ENCODE peak calls at places on chromosomes 3 and 15, in seven cellular contexts. Y is HCEC 1CT; V is CD8-positive, alpha-beta memory T cell; A is stimulated activated CD4-positive, alpha-beta T cell treated with anti-CD3 and anti-CD28 coated beads, Interleukin-1b, Interleukin-23, amount 100 ng/mL, for 4 hours; N is right atrium auricular region; D is ovary; G is activated T-helper 1 cell treated with anti-CD3 and anti-CD28 coated beads, Interleukin-12 subunit alpha, Interleukin-12 subunit beta, Interleukin-2, Interleukin-4 antibody, amounts not matched to agents 30 ng/mL and 10 ng/mL and 1 ng/mL, durations not matched to agents 14 hours and 24 hours and 36 hours. J is an unnamed sample.

GRCh38 chr3:142828703-142829304 is 60.1 kb downstream of the PCOLCE2 start:
- DNase-seq in Y (peak; percentile 69), V (peak; percentile 15), A (peak; percentile 18), N (peak; percentile 87), D (peak; percentile 90), G (peak; percentile 44), J (peak; percentile 83)

GRCh38 chr3:50444782-50445181 is 58.7 kb downstream of the CACNA2D2 start:
- DNase-seq in Y (no peak), V (no peak), A (no peak), N (no peak), D (no peak), G (no peak), J (no peak)

GRCh38 chr3:159884661-159885402 is 103.8 kb upstream of the IL12A start:
- DNase-seq in Y (peak; percentile 49), V (no peak), A (no peak), N (no peak), D (no peak), G (no peak), J (no peak)

GRCh38 chr15:33007295-33007855 is 187.1 kb downstream of the FMN1 start:
- DNase-seq in Y (peak; percentile 77), V (no peak), A (no peak), N (no peak), D (no peak), G (no peak), J (no peak)

GRCh38 chr3:157438371-157438735 is 1.7 kb downstream of the PTX3 start:
- DNase-seq in Y (peak; percentile 45), V (no peak), A (no peak), N (no peak), D (no peak), G (no peak), J (no peak)

GRCh38 chr3:71514621-71515020 is 68.9 kb downstream of the FOXP1 start:
- DNase-seq in Y (no peak), V (no peak), A (no peak), N (no peak), D (no peak), G (no peak), J (no peak)

GRCh38 chr15:36544518-36545383 is 34.7 kb upstream of the CDIN1 start:
- DNase-seq in Y (no peak), V (no peak), A (no peak), N (no peak), D (no peak), G (no peak), J (no peak)

GRCh38 chr3:48990636-48991421 is 788 bp downstream of the P4HTM start:
- DNase-seq in Y (no peak), V (peak; percentile 29), A (no peak), N (no peak), D (peak; percentile 55), G (peak; percentile 26), J (peak; percentile 34)

GRCh38 chr3:57927916-57928315 is 80.3 kb upstream of the FLNB start:
- DNase-seq in Y (peak; percentile 56), V (no peak), A (no peak), N (no peak), D (no peak), G (no peak), J (no peak)

GRCh38 chr3:197926418-197926817 is 23.6 kb upstream of the RPL35A start:
- DNase-seq in Y (no peak), V (no peak), A (no peak), N (no peak), D (no peak), G (no peak), J (no peak)

GRCh38 chr3:45992133-45992729 is 3.4 kb downstream of the FYCO1 start:
- DNase-seq in Y (no peak), V (no peak), A (no peak), N (no peak), D (no peak), G (no peak), J (no peak)

GRCh38 chr3:101868534-101869464 is 19.5 kb downstream of the NFKBIZ start:
- DNase-seq in Y (no peak), V (no peak), A (no peak), N (peak; percentile 84), D (no peak), G (no peak), J (peak; percentile 78)

GRCh38 chr15:31459011-31459748 is 132.5 kb downstream of the KLF13 start:
- DNase-seq in Y (no peak), V (no peak), A (no peak), N (peak; percentile 48), D (no peak), G (peak; percentile 57), J (no peak)

GRCh38 chr3:186093271-186093900 is 15.5 kb downstream of the ETV5 start:
- DNase-seq in Y (no peak), V (no peak), A (no peak), N (no peak), D (no peak), G (no peak), J (no peak)

GRCh38 chr3:129651316-129652202 is 45.1 kb upstream of the PLXND1 start:
- DNase-seq in Y (peak; percentile 65), V (no peak), A (no peak), N (no peak), D (peak; percentile 59), G (no peak), J (peak; percentile 26)

GRCh38 chr3:65878831-65879230 is 159.9 kb downstream of the MAGI1 start:
- DNase-seq in Y (no peak), V (no peak), A (no peak), N (no peak), D (no peak), G (no peak), J (no peak)